ENCODE peak calls at places on chromosomes 6 and 20, in six cellular contexts. One of them, this sample, is unnamed.

GRCh38 chr6:36926711-36927110 is 27.8 kb upstream of the PI16 start:
- DNase-seq in naive thymus-derived CD4-positive, alpha-beta T cell: no peak
- DNase-seq in gastrocnemius medialis: no peak
- DNase-seq in cardiac muscle cell: no peak
- DNase-seq in CD8-positive, alpha-beta memory T cell: no peak
- DNase-seq in tibial nerve: no peak
- DNase-seq in this sample: no peak

GRCh38 chr6:88761237-88762031 is 202.0 kb downstream of the RNGTT start:
- DNase-seq in naive thymus-derived CD4-positive, alpha-beta T cell: no peak
- DNase-seq in gastrocnemius medialis: no peak
- DNase-seq in cardiac muscle cell: no peak
- DNase-seq in CD8-positive, alpha-beta memory T cell: no peak
- DNase-seq in tibial nerve: no peak
- DNase-seq in this sample: peak; percentile 42

GRCh38 chr6:20332441-20333006 is 69.2 kb upstream of the E2F3 start:
- DNase-seq in naive thymus-derived CD4-positive, alpha-beta T cell: no peak
- DNase-seq in gastrocnemius medialis: no peak
- DNase-seq in cardiac muscle cell: peak; percentile 9
- DNase-seq in CD8-positive, alpha-beta memory T cell: no peak
- DNase-seq in tibial nerve: no peak
- DNase-seq in this sample: no peak

GRCh38 chr6:131646249-131646670 is 9.2 kb downstream of the ENPP3 start:
- DNase-seq in naive thymus-derived CD4-positive, alpha-beta T cell: no peak
- DNase-seq in gastrocnemius medialis: no peak
- DNase-seq in cardiac muscle cell: no peak
- DNase-seq in CD8-positive, alpha-beta memory T cell: no peak
- DNase-seq in tibial nerve: no peak
- DNase-seq in this sample: no peak

GRCh38 chr6:32472781-32473377 is 33.2 kb downstream of the HLA-DRA start:
- DNase-seq in naive thymus-derived CD4-positive, alpha-beta T cell: no peak
- DNase-seq in gastrocnemius medialis: no peak
- DNase-seq in cardiac muscle cell: no peak
- DNase-seq in CD8-positive, alpha-beta memory T cell: no peak
- DNase-seq in tibial nerve: no peak
- DNase-seq in this sample: no peak

GRCh38 chr6:12288844-12289654 is 1.1 kb upstream of the EDN1 start:
- DNase-seq in naive thymus-derived CD4-positive, alpha-beta T cell: peak; percentile 53
- DNase-seq in gastrocnemius medialis: no peak
- DNase-seq in cardiac muscle cell: peak; percentile 63
- DNase-seq in CD8-positive, alpha-beta memory T cell: peak; percentile 52
- DNase-seq in tibial nerve: peak; percentile 79
- DNase-seq in this sample: peak; percentile 68

GRCh38 chr6:63154535-63154934 is 56.7 kb upstream of the FKBP1C start:
- DNase-seq in naive thymus-derived CD4-positive, alpha-beta T cell: no peak
- DNase-seq in gastrocnemius medialis: no peak
- DNase-seq in cardiac muscle cell: no peak
- DNase-seq in CD8-positive, alpha-beta memory T cell: no peak
- DNase-seq in tibial nerve: no peak
- DNase-seq in this sample: no peak

GRCh38 chr6:31060162-31060561 is 49.9 kb downstream of the MUC22 start:
- DNase-seq in naive thymus-derived CD4-positive, alpha-beta T cell: no peak
- DNase-seq in gastrocnemius medialis: no peak
- DNase-seq in cardiac muscle cell: no peak
- DNase-seq in CD8-positive, alpha-beta memory T cell: no peak
- DNase-seq in tibial nerve: no peak
- DNase-seq in this sample: no peak

GRCh38 chr6:170030284-170031095 is 260.4 kb downstream of the DLL1 start:
- DNase-seq in naive thymus-derived CD4-positive, alpha-beta T cell: peak; percentile 4
- DNase-seq in gastrocnemius medialis: no peak
- DNase-seq in cardiac muscle cell: no peak
- DNase-seq in CD8-positive, alpha-beta memory T cell: no peak
- DNase-seq in tibial nerve: no peak
- DNase-seq in this sample: no peak

GRCh38 chr20:24696396-24696795 is 227.0 kb downstream of the SYNDIG1 start:
- DNase-seq in naive thymus-derived CD4-positive, alpha-beta T cell: no peak
- DNase-seq in gastrocnemius medialis: no peak
- DNase-seq in cardiac muscle cell: no peak
- DNase-seq in CD8-positive, alpha-beta memory T cell: no peak
- DNase-seq in tibial nerve: no peak
- DNase-seq in this sample: no peak

GRCh38 chr20:13995841-13996240 is 525 bp downstream of the MACROD2 start:
- DNase-seq in naive thymus-derived CD4-positive, alpha-beta T cell: no peak
- DNase-seq in gastrocnemius medialis: peak; percentile 16
- DNase-seq in cardiac muscle cell: peak; percentile 57
- DNase-seq in CD8-positive, alpha-beta memory T cell: no peak
- DNase-seq in tibial nerve: no peak
- DNase-seq in this sample: peak; percentile 14
- H3K27ac ChIP-seq in naive thymus-derived CD4-positive, alpha-beta T cell: no peak overlapping the region
- H3K27ac ChIP-seq in gastrocnemius medialis: peak overlapping the region; percentile 87
- H3K27ac ChIP-seq in cardiac muscle cell: no peak overlapping the region
- H3K27ac ChIP-seq in CD8-positive, alpha-beta memory T cell: no peak overlapping the region
- H3K27ac ChIP-seq in tibial nerve: peak overlapping the region; percentile 57
- H3K27ac ChIP-seq in this sample: no peak overlapping the region

GRCh38 chr6:137188855-137189254 is 15.4 kb upstream of the IL22RA2 start:
- DNase-seq in naive thymus-derived CD4-positive, alpha-beta T cell: no peak
- DNase-seq in gastrocnemius medialis: no peak
- DNase-seq in cardiac muscle cell: peak; percentile 7
- DNase-seq in CD8-positive, alpha-beta memory T cell: no peak
- DNase-seq in tibial nerve: no peak
- DNase-seq in this sample: peak; percentile 23
- H3K9me3 ChIP-seq in naive thymus-derived CD4-positive, alpha-beta T cell: peaks cover 14% of the 10 kb centered on the region
- H3K9me3 ChIP-seq in gastrocnemius medialis: no peaks in the 10 kb centered on the region
- H3K9me3 ChIP-seq in cardiac muscle cell: peaks cover 3% of the 10 kb centered on the region
- H3K9me3 ChIP-seq in CD8-positive, alpha-beta memory T cell: no peaks in the 10 kb centered on the region
- H3K9me3 ChIP-seq in tibial nerve: peaks cover 34% of the 10 kb centered on the region
- H3K9me3 ChIP-seq in this sample: peaks cover 36% of the 10 kb centered on the region

GRCh38 chr6:5459346-5459745 is 198.0 kb downstream of the FARS2 start:
- DNase-seq in naive thymus-derived CD4-positive, alpha-beta T cell: no peak
- DNase-seq in gastrocnemius medialis: no peak
- DNase-seq in cardiac muscle cell: no peak
- DNase-seq in CD8-positive, alpha-beta memory T cell: no peak
- DNase-seq in tibial nerve: no peak
- DNase-seq in this sample: no peak
- H3K27ac ChIP-seq in naive thymus-derived CD4-positive, alpha-beta T cell: no peak overlapping the region
- H3K27ac ChIP-seq in gastrocnemius medialis: no peak overlapping the region
- H3K27ac ChIP-seq in cardiac muscle cell: no peak overlapping the region
- H3K27ac ChIP-seq in CD8-positive, alpha-beta memory T cell: no peak overlapping the region
- H3K27ac ChIP-seq in tibial nerve: no peak overlapping the region
- H3K27ac ChIP-seq in this sample: no peak overlapping the region

GRCh38 chr20:7217606-7218005 is 450.1 kb downstream of the BMP2 start:
- DNase-seq in naive thymus-derived CD4-positive, alpha-beta T cell: no peak
- DNase-seq in gastrocnemius medialis: no peak
- DNase-seq in cardiac muscle cell: no peak
- DNase-seq in CD8-positive, alpha-beta memory T cell: no peak
- DNase-seq in tibial nerve: no peak
- DNase-seq in this sample: no peak
- H3K9me3 ChIP-seq in naive thymus-derived CD4-positive, alpha-beta T cell: no peaks in the 10 kb centered on the region
- H3K9me3 ChIP-seq in gastrocnemius medialis: no peaks in the 10 kb centered on the region
- H3K9me3 ChIP-seq in cardiac muscle cell: no peaks in the 10 kb centered on the region
- H3K9me3 ChIP-seq in CD8-positive, alpha-beta memory T cell: no peaks in the 10 kb centered on the region
- H3K9me3 ChIP-seq in tibial nerve: no peaks in the 10 kb centered on the region
- H3K9me3 ChIP-seq in this sample: peaks cover 3% of the 10 kb centered on the region

This sample was measured in A673.